ENCODE peak calls at places on chromosome 17, in eight cellular contexts. U is MM.1S, H is sigmoid colon, R is neuronal stem cell, X is prostate gland, T is fibroblast of lung, S is ovary, Z is heart right ventricle. O is an unnamed sample. For H3K36me3 and H3K4me1, the result is how much of the 10 kb centered on the place peaks cover.

GRCh38 chr17:7483238-7484066 is 714 bp upstream of the POLR2A start:
- DNase-seq in U (peak), H (peak), R (peak), X (peak), T (peak), S (peak), Z (peak), O (peak)

GRCh38 chr17:79943354-79944241 is 92.1 kb downstream of the TBC1D16 start:
- DNase-seq in U (no peak), H (no peak), R (no peak), X (no peak), T (no peak), S (peak), Z (no peak), O (no peak)

GRCh38 chr17:41648411-41649195 is 24.2 kb upstream of the KRT17 start:
- DNase-seq in U (peak), H (peak), R (peak), X (peak), T (peak), S (peak), Z (peak), O (peak)

GRCh38 chr17:64214950-64215349 is 48.1 kb downstream of the TEX2 start:
- DNase-seq in U (no peak), H (no peak), R (no peak), X (no peak), T (peak), S (no peak), Z (no peak), O (no peak)

GRCh38 chr17:60602385-60602742 is 2.4 kb downstream of the PPM1D start:
- DNase-seq in U (no peak), H (no peak), R (no peak), X (no peak), T (no peak), S (no peak), Z (no peak), O (no peak)

GRCh38 chr17:5562661-5563360 is 21.5 kb downstream of the NLRP1 start:
- DNase-seq in U (no peak), H (no peak), R (no peak), X (no peak), T (no peak), S (no peak), Z (no peak), O (no peak)

GRCh38 chr17:61849674-61850073 is 13.7 kb downstream of the BRIP1 start:
- DNase-seq in U (no peak), H (no peak), R (no peak), X (no peak), T (no peak), S (no peak), Z (no peak), O (no peak)

GRCh38 chr17:71995570-71995969 is 125.2 kb upstream of the SOX9 start:
- DNase-seq in U (no peak), H (no peak), R (no peak), X (no peak), T (peak), S (no peak), Z (no peak), O (no peak)

GRCh38 chr17:83178533-83179201 is 99.3 kb downstream of the METRNL start:
- DNase-seq in U (no peak), H (peak), R (no peak), X (no peak), T (no peak), S (no peak), Z (no peak), O (no peak)

GRCh38 chr17:17416007-17416399 is 60.8 kb upstream of the MED9 start:
- DNase-seq in U (peak), H (peak), R (peak), X (no peak), T (peak), S (no peak), Z (no peak), O (no peak)

GRCh38 chr17:57585341-57586098 is 159.6 kb downstream of the CCDC182 start:
- DNase-seq in U (no peak), H (no peak), R (no peak), X (no peak), T (no peak), S (peak), Z (no peak), O (no peak)

GRCh38 chr17:7465481-7466275 is 13.8 kb downstream of the ZBTB4 start:
- DNase-seq in U (no peak), H (no peak), R (no peak), X (no peak), T (no peak), S (no peak), Z (no peak), O (no peak)

GRCh38 chr17:81723651-81724209 is 11.6 kb downstream of the SLC25A10 start:
- DNase-seq in U (no peak), H (no peak), R (no peak), X (peak), T (no peak), S (no peak), Z (no peak), O (no peak)

GRCh38 chr17:48550313-48551205 is 5.7 kb upstream of the HOXB2 start:
- DNase-seq in U (no peak), H (peak), R (no peak), X (no peak), T (peak), S (no peak), Z (no peak), O (no peak)

GRCh38 chr17:50484341-50485155 is 5.9 kb downstream of the RSAD1 start:
- DNase-seq in U (no peak), H (peak), R (no peak), X (no peak), T (no peak), S (no peak), Z (no peak), O (no peak)

GRCh38 chr17:35560703-35561102 is at the start of gene SLFN14:
- DNase-seq in U (no peak), H (no peak), R (no peak), X (no peak), T (no peak), S (no peak), Z (no peak), O (no peak)

GRCh38 chr17:60095381-60095780 is 16.7 kb upstream of the HEATR6 start:
- DNase-seq in U (no peak), H (no peak), R (no peak), X (no peak), T (no peak), S (no peak), Z (no peak), O (no peak)

GRCh38 chr17:42895185-42895555 is 5.4 kb upstream of the G6PC1 start:
- DNase-seq in U (no peak), H (peak), R (no peak), X (peak), T (peak), S (peak), Z (peak), O (peak)

GRCh38 chr17:60145006-60145935 is 4.5 kb upstream of the CA4 start:
- DNase-seq in U (no peak), H (no peak), R (peak), X (no peak), T (no peak), S (no peak), Z (no peak), O (no peak)

GRCh38 chr17:79107499-79108231 is 33.0 kb downstream of the ENGASE start:
- DNase-seq in U (no peak), H (no peak), R (no peak), X (no peak), T (no peak), S (no peak), Z (no peak), O (no peak)

GRCh38 chr17:76878568-76878967 is 10.4 kb downstream of the MGAT5B start:
- DNase-seq in U (no peak), H (no peak), R (no peak), X (no peak), T (no peak), S (no peak), Z (no peak), O (no peak)

GRCh38 chr17:81432873-81433451 is 37.7 kb downstream of the BAHCC1 start:
- DNase-seq in U (no peak), H (no peak), R (no peak), X (peak), T (no peak), S (no peak), Z (no peak), O (no peak)

GRCh38 chr17:42660692-42661345 is 1.7 kb downstream of the TUBG2 start:
- DNase-seq in U (no peak), H (no peak), R (no peak), X (peak), T (peak), S (no peak), Z (no peak), O (no peak)

GRCh38 chr17:15231851-15232516 is 33.1 kb downstream of the PMP22 start:
- DNase-seq in U (no peak), H (no peak), R (no peak), X (no peak), T (no peak), S (no peak), Z (no peak), O (no peak)

GRCh38 chr17:31696184-31696602 is 162.9 kb downstream of the COPRS start:
- DNase-seq in U (no peak), H (peak), R (peak), X (peak), T (peak), S (peak), Z (peak), O (peak)

GRCh38 chr17:8502100-8502499 is 66.4 kb downstream of the NDEL1 start:
- DNase-seq in U (no peak), H (no peak), R (no peak), X (no peak), T (no peak), S (no peak), Z (no peak), O (no peak)

GRCh38 chr17:8504460-8505207 is 69.0 kb downstream of the NDEL1 start:
- DNase-seq in U (no peak), H (no peak), R (no peak), X (no peak), T (no peak), S (no peak), Z (no peak), O (no peak)

GRCh38 chr17:8503368-8503767 is 67.7 kb downstream of the NDEL1 start:
- DNase-seq in U (no peak), H (no peak), R (no peak), X (no peak), T (peak), S (no peak), Z (no peak), O (no peak)

GRCh38 chr17:8506145-8506544 is 70.5 kb downstream of the NDEL1 start:
- DNase-seq in U (no peak), H (no peak), R (no peak), X (no peak), T (no peak), S (no peak), Z (no peak), O (no peak)

DNA sequence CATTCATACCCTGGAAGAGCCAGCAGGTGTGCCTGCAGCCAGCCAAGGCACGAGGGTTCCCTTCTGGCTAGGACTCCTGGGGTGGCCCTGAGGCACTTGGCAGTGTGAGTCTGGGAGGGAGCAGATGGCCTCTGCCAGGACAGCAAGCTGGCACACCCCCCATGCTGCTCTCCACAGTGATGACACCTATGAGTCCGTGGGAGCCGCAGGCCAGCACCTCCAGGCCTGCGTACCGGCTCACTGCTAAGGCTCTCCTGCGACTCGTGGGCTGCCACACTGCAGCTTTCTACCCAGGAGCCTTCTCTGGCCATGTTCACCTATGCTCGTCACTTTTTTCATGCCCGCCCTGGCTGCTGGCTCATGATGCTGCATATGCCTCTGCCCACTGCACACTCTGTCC is 68.1 kb downstream of the NDEL1 start:
- DNase-seq in U (no peak), H (no peak), R (no peak), X (no peak), T (no peak), S (no peak), Z (no peak), O (no peak)
- H3K36me3 ChIP-seq in U (under half), H (under half), R (half or more), X (under half), T (under half), S (under half), Z (under half), O (half or more)

GRCh38 chr17:73815474-73815873 is 171.2 kb upstream of the SDK2 start:
- DNase-seq in U (no peak), H (no peak), R (no peak), X (no peak), T (no peak), S (no peak), Z (no peak), O (no peak)
- H3K27ac ChIP-seq in U (no peak), H (no peak), R (no peak), X (no peak), T (no peak), S (no peak), Z (no peak), O (no peak)

DNA sequence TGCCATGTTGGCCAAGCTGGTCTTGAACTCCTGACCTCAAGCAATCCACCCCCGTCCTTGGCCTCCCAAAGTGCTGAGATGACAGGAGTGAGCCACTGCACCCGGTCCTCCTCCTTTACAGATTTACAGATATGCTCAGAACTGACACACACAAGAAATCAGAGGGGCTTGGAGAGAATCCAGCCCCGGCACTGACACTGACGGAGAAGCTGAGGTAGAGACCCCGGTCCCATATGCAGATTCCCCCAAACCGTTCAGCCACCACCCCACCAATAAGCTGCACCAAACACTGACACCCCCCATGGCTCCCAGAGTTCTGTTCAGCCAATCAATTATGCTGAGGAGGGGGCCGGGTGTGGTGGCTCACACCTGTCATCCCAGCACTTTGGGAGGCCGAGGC is 141.1 kb upstream of the RPH3AL start:
- DNase-seq in U (no peak), H (no peak), R (no peak), X (no peak), T (no peak), S (no peak), Z (no peak), O (no peak)
- H3K4me1 ChIP-seq in U (under half), H (under half), R (under half), X (under half), T (under half), S (under half), Z (under half), O (under half)

DNA sequence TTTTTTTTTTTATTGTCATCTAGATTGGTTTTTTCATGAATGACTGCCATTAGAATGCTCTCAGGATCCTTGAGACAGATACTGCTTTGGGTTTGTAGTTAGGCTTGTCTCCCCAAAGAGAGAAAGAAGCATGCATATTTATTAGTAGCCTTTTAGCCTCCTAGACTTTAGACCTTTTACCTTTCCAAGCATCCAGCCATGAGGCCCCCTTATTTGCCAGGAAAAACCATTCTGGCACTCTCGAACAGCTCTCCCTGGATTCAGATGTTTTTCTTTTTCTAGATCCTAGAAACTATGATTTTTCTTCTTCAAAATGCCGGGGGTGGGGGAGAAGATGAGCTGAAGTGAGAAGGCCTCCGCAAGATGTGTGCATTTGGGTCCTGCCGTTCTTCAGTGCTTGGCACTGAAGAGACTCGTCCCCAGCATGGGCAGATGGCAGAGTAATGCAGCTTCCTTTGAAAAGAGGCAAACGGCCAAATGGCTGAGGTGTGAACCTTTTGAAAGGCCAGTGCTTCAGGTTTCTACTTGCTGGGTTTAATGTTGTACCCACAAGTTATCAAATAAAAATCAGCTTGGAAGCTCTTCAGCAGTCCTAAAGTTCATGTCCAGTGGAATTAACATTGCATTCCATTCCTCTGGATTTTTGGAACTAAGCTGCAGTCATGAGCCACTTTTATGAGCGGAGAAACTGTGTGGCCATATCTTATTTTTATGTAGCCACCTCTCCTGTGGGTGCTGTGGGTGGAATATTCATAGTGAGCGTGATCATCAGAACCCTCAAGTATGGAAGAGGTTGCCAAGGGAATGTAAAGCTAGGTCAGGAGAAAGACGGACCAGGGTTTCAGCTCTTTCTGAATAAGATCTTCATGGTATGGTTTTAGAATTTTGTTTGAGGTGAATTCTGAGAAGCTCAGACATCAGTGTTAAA is 7.2 kb downstream of the SOCS7 start:
- DNase-seq in U (no peak), H (no peak), R (no peak), X (peak), T (peak), S (no peak), Z (no peak), O (no peak)
- H3K36me3 ChIP-seq in U (under half), H (under half), R (under half), X (under half), T (under half), S (under half), Z (under half), O (under half)

GRCh38 chr17:1038459-1039118 is 41.7 kb downstream of the TIMM22 start:
- DNase-seq in U (no peak), H (no peak), R (no peak), X (no peak), T (no peak), S (no peak), Z (no peak), O (no peak)
- H3K27ac ChIP-seq in U (no peak), H (no peak), R (no peak), X (no peak), T (no peak), S (no peak), Z (peak), O (no peak)

GRCh38 chr17:40499551-40500189 is 1.8 kb downstream of the TNS4 start:
- DNase-seq in U (no peak), H (peak), R (no peak), X (peak), T (peak), S (peak), Z (peak), O (peak)
- H3K4me1 ChIP-seq in U (under half), H (under half), R (under half), X (under half), T (under half), S (under half), Z (under half), O (under half)

GRCh38 chr17:1725642-1726511 is 1.4 kb downstream of the WDR81 start:
- DNase-seq in U (no peak), H (peak), R (no peak), X (no peak), T (no peak), S (peak), Z (no peak), O (no peak)

GRCh38 chr17:1726626-1727257 is 2.2 kb downstream of the WDR81 start:
- DNase-seq in U (no peak), H (no peak), R (no peak), X (no peak), T (no peak), S (peak), Z (no peak), O (no peak)

GRCh38 chr17:1727876-1728630 is 3.5 kb downstream of the WDR81 start:
- DNase-seq in U (no peak), H (no peak), R (no peak), X (no peak), T (no peak), S (no peak), Z (no peak), O (no peak)

GRCh38 chr17:1724869-1725641 is 551 bp downstream of the WDR81 start:
- DNase-seq in U (peak), H (no peak), R (no peak), X (no peak), T (peak), S (peak), Z (no peak), O (no peak)

GRCh38 chr17:1727258-1727789 is 2.8 kb downstream of the WDR81 start:
- DNase-seq in U (no peak), H (peak), R (no peak), X (no peak), T (no peak), S (no peak), Z (no peak), O (no peak)
- H3K36me3 ChIP-seq in U (under half), H (under half), R (under half), X (under half), T (under half), S (under half), Z (under half), O (under half)

DNA sequence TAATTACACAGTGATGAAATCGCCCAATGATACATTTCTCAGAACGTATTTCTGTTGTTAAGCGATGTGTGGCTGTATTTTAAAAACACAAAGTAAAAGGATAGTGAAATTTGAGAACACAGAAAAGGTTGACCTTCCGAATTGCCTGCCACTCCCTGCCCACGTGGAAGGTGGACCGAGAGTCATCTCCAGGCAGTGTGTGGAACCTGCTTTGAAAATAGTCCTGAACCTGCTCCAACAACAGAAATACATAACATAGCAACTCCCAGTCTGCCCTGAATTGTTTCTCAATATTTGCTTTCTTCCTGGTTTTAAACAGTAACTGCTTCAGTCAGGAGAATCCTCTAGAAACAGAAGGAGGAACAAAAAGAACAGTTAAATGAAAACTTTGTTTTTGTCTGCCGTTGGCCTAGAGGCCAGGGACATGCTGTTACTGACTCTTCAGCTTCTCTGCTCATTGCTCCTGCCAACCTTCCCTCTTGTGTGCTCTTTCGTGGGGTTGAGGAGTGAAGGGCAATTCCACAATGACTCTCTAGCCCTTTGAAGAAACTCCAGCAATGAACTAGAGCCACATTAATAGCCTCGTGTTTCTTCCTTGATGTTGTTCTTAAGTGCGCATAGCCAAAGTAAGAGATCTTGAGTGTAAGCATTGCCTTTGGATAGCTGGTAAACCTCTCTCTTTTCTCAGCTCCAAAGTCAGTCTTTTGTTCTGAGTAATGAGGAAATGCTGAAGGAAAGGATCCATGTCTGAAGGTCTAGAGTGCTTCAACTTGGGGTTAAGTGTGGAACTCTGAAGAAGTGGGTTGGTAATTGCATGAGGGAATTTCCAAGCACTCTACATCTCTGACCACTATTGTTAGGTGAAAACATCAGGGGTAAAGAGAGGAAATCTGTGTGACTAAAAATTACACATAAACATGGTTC is 452.5 kb upstream of the CCL2 start:
- DNase-seq in U (no peak), H (no peak), R (no peak), X (no peak), T (no peak), S (no peak), Z (no peak), O (no peak)
- H3K27ac ChIP-seq in U (no peak), H (no peak), R (no peak), X (no peak), T (no peak), S (no peak), Z (no peak), O (peak)